ENCODE peak calls at places on chromosomes 6 and 20, in nine cellular contexts. W is fibroblast of the aortic adventitia; R is HS-5; G is heart left ventricle; S is H9; V is ELR; H is cardiac muscle cell; J is RPMI7951; U is activated CD4-positive, alpha-beta memory T cell treated with anti-CD3 and anti-CD28 coated beads, Interleukin-2, amount 10 ng/mL, durations not matched to agents 7 days and 5 days. P is an unnamed sample.

GRCh38 chr20:31497838-31498540 is 16.3 kb upstream of the HM13 start:
- DNase-seq in W (peak), R (no peak), G (peak), S (no peak), V (peak), H (peak), J (peak), U (no peak), P (no peak)

GRCh38 chr20:41274152-41274551 is 43.4 kb downstream of the ZHX3 start:
- DNase-seq in W (no peak), R (no peak), G (no peak), S (no peak), V (no peak), H (no peak), J (no peak), U (no peak), P (no peak)

GRCh38 chr20:53643031-53643832 is 49.6 kb upstream of the ZNF217 start:
- DNase-seq in W (peak), R (peak), G (peak), S (no peak), V (peak), H (peak), J (peak), U (peak), P (peak)

GRCh38 chr6:104736545-104736944 is 123.2 kb downstream of the HACE1 start:
- DNase-seq in W (no peak), R (no peak), G (no peak), S (no peak), V (no peak), H (no peak), J (no peak), U (no peak), P (no peak)

GRCh38 chr6:106309766-106310373 is 15.7 kb downstream of the ATG5 start:
- DNase-seq in W (peak), R (peak), G (no peak), S (no peak), V (peak), H (peak), J (peak), U (no peak), P (no peak)

GRCh38 chr6:80789912-80790635 is 683.6 kb downstream of the BCKDHB start:
- DNase-seq in W (peak), R (no peak), G (no peak), S (no peak), V (no peak), H (peak), J (no peak), U (no peak), P (no peak)

GRCh38 chr6:63571382-63571882 is 848 bp upstream of the LOC128125822 start:
- DNase-seq in W (no peak), R (no peak), G (no peak), S (no peak), V (no peak), H (no peak), J (no peak), U (no peak), P (no peak)

GRCh38 chr6:148508401-148509151 is 165.9 kb downstream of the SASH1 start:
- DNase-seq in W (peak), R (no peak), G (peak), S (no peak), V (peak), H (peak), J (peak), U (no peak), P (no peak)

GRCh38 chr6:133505680-133506079 is 264.5 kb downstream of the EYA4 start:
- DNase-seq in W (no peak), R (no peak), G (no peak), S (no peak), V (no peak), H (no peak), J (no peak), U (no peak), P (no peak)

GRCh38 chr6:3438190-3439167 is 18.4 kb downstream of the SLC22A23 start:
- DNase-seq in W (peak), R (peak), G (no peak), S (no peak), V (peak), H (peak), J (peak), U (no peak), P (no peak)

GRCh38 chr20:61253640-61254511 is 1.8 kb downstream of the CDH4 start:
- DNase-seq in W (no peak), R (no peak), G (no peak), S (peak), V (peak), H (peak), J (no peak), U (no peak), P (no peak)

GRCh38 chr20:3759884-3760283 is 7.7 kb downstream of the ADISSP start:
- DNase-seq in W (no peak), R (no peak), G (no peak), S (no peak), V (no peak), H (no peak), J (no peak), U (no peak), P (no peak)

GRCh38 chr6:36592221-36592655 is 1.9 kb upstream of the SRSF3 start:
- DNase-seq in W (no peak), R (no peak), G (no peak), S (no peak), V (no peak), H (no peak), J (no peak), U (no peak), P (peak)

GRCh38 chr6:148935705-148936306 is 189.0 kb downstream of the UST start:
- DNase-seq in W (peak), R (peak), G (no peak), S (no peak), V (peak), H (no peak), J (peak), U (no peak), P (no peak)

GRCh38 chr20:458766-459165 is 3.6 kb downstream of the TBC1D20 start:
- DNase-seq in W (no peak), R (no peak), G (no peak), S (no peak), V (no peak), H (no peak), J (no peak), U (no peak), P (no peak)

GRCh38 chr6:142300758-142301251 is 1.0 kb upstream of the ADGRG6 start:
- DNase-seq in W (peak), R (peak), G (no peak), S (peak), V (peak), H (peak), J (peak), U (no peak), P (no peak)

GRCh38 chr6:30944051-30944450 is 3.3 kb downstream of the MUCL3 start:
- DNase-seq in W (no peak), R (no peak), G (no peak), S (no peak), V (no peak), H (no peak), J (no peak), U (no peak), P (no peak)

GRCh38 chr6:36659271-36659670 is 19.2 kb upstream of the CDKN1A start:
- DNase-seq in W (peak), R (no peak), G (no peak), S (no peak), V (peak), H (peak), J (peak), U (no peak), P (no peak)

GRCh38 chr20:39225536-39225935 is 263.4 kb downstream of the DHX35 start:
- DNase-seq in W (no peak), R (no peak), G (no peak), S (no peak), V (no peak), H (no peak), J (peak), U (no peak), P (no peak)

GRCh38 chr6:42131531-42131930 is 10.9 kb downstream of the C6orf132 start:
- DNase-seq in W (peak), R (peak), G (no peak), S (no peak), V (peak), H (peak), J (peak), U (no peak), P (no peak)

GRCh38 chr6:40722081-40722480 is 134.9 kb upstream of the LRFN2 start:
- DNase-seq in W (no peak), R (no peak), G (no peak), S (no peak), V (no peak), H (no peak), J (no peak), U (no peak), P (no peak)

GRCh38 chr6:79385893-79386292 is 151.3 kb downstream of the LCA5 start:
- DNase-seq in W (no peak), R (no peak), G (no peak), S (no peak), V (no peak), H (peak), J (no peak), U (no peak), P (no peak)

GRCh38 chr20:19816386-19816785 is 58.3 kb downstream of the RIN2 start:
- DNase-seq in W (no peak), R (no peak), G (no peak), S (no peak), V (peak), H (no peak), J (peak), U (no peak), P (no peak)

GRCh38 chr6:162814417-162814988 is 86.7 kb downstream of the PACRG start:
- DNase-seq in W (no peak), R (no peak), G (no peak), S (no peak), V (no peak), H (no peak), J (no peak), U (no peak), P (no peak)

P was measured in GM20000.